ENCODE peak calls at places on chromosomes 4 and X, in four cellular contexts. G is amygdala; X is activated effector memory CD4-positive, alpha-beta T cell treated with Interleukin-2 at 50 U/mL for 16 hours; K is activated CD4-positive, alpha-beta T cell treated with anti-CD3 and anti-CD28 coated beads, Interleukin-2, amount 50 U/mL, for 24 hours. L is an unnamed sample.

GRCh38 chr4:143338313-143338712 is 1.6 kb downstream of the GAB1 start:
- DNase-seq in G (no peak), X (no peak), K (no peak), L (no peak)

GRCh38 chr4:4627111-4627510 is 85.3 kb upstream of the STX18 start:
- DNase-seq in G (no peak), X (no peak), K (no peak), L (no peak)

GRCh38 chr4:184313710-184314659 is 96.3 kb upstream of the ENPP6 start:
- DNase-seq in G (no peak), X (no peak), K (no peak), L (no peak)

GRCh38 chr4:8922481-8922880 is 50.8 kb upstream of the HMX1 start:
- DNase-seq in G (no peak), X (no peak), K (no peak), L (no peak)

GRCh38 chr4:91620952-91621351 is 682.8 kb upstream of the GRID2 start:
- DNase-seq in G (no peak), X (no peak), K (no peak), L (no peak)

GRCh38 chr4:1654216-1654945 is 29.7 kb downstream of the FAM53A start:
- DNase-seq in G (no peak), X (no peak), K (no peak), L (no peak)

GRCh38 chr4:30720021-30720655 is at the start of gene PCDH7:
- DNase-seq in G (no peak), X (no peak), K (no peak), L (peak; percentile 51)

GRCh38 chr4:139663561-139664138 is 2.0 kb upstream of the MGST2 start:
- DNase-seq in G (no peak), X (no peak), K (no peak), L (no peak)

GRCh38 chr4:167218022-167218608 is 16.2 kb downstream of the SPOCK3 start:
- DNase-seq in G (no peak), X (no peak), K (no peak), L (no peak)

GRCh38 chrX:101682723-101683122 is 23.1 kb upstream of the ARMCX2 start:
- DNase-seq in G (no peak), X (no peak), K (no peak), L (no peak)

GRCh38 chr4:38681283-38682066 is 17.5 kb downstream of the KLF3 start:
- DNase-seq in G (no peak), X (no peak), K (no peak), L (no peak)

GRCh38 chr4:115171220-115171619 is 57.8 kb upstream of the NDST4 start:
- DNase-seq in G (no peak), X (no peak), K (no peak), L (no peak)

GRCh38 chr4:182736207-182736606 is 181.0 kb downstream of the DCTD start:
- DNase-seq in G (no peak), X (no peak), K (no peak), L (no peak)

GRCh38 chr4:121252224-121252806 is 88.2 kb upstream of the TNIP3 start:
- DNase-seq in G (no peak), X (peak; percentile 28), K (no peak), L (peak; percentile 39)

GRCh38 chr4:176340871-176341685 is 21.3 kb downstream of the SPCS3 start:
- DNase-seq in G (no peak), X (no peak), K (no peak), L (no peak)

GRCh38 chr4:175674219-175674618 is 137.8 kb downstream of the GPM6A start:
- DNase-seq in G (no peak), X (no peak), K (no peak), L (no peak)

GRCh38 chr4:26896636-26897035 is 36.0 kb downstream of the STIM2 start:
- DNase-seq in G (no peak), X (no peak), K (no peak), L (no peak)

GRCh38 chrX:103608305-103608963 is 671 bp downstream of the TCEAL3 start:
- DNase-seq in G (no peak), X (no peak), K (no peak), L (peak; percentile 36)

GRCh38 chr4:184732126-184732525 is 1.8 kb downstream of the CENPU start:
- DNase-seq in G (no peak), X (no peak), K (no peak), L (no peak)

GRCh38 chr4:147617841-147618421 is 734 bp downstream of the TMEM184C start:
- DNase-seq in G (no peak), X (no peak), K (no peak), L (no peak)

GRCh38 chr4:94533405-94534223 is 81.9 kb downstream of the PDLIM5 start:
- DNase-seq in G (no peak), X (no peak), K (no peak), L (no peak)

GRCh38 chr4:94827481-94828110 is 69.8 kb downstream of the BMPR1B start:
- DNase-seq in G (no peak), X (no peak), K (no peak), L (no peak)

GRCh38 chrX:69107747-69108410 is 57.4 kb downstream of the PJA1 start:
- DNase-seq in G (no peak), X (no peak), K (no peak), L (no peak)

GRCh38 chrX:16559206-16559619 is 90.7 kb upstream of the S100G start:
- DNase-seq in G (no peak), X (no peak), K (no peak), L (no peak)

GRCh38 chrX:37716502-37717068 is 31.0 kb downstream of the XK start:
- DNase-seq in G (no peak), X (no peak), K (no peak), L (no peak)

GRCh38 chr4:83556006-83556712 is 20.3 kb downstream of the GPAT3 start:
- DNase-seq in G (no peak), X (no peak), K (no peak), L (no peak)

GRCh38 chr4:893995-894705 is 38.0 kb downstream of the GAK start:
- DNase-seq in G (no peak), X (no peak), K (no peak), L (no peak)

GRCh38 chrX:45697591-45697990 is 496.9 kb upstream of the DIPK2B start:
- DNase-seq in G (no peak), X (no peak), K (no peak), L (no peak)